ENCODE peak calls at places on chromosome 10, in five cellular contexts. I is uterus, H is GM12865, A is B cell, P is epithelial cell of esophagus. F is an unnamed sample.

GRCh38 chr10:7494034-7494433 is 83.2 kb upstream of the SFMBT2 start:
- DNase-seq in A (no peak), H (no peak), I (no peak), P (no peak), F (no peak)

GRCh38 chr10:77832243-77832642 is 94.3 kb downstream of the DLG5 start:
- DNase-seq in I (no peak), A (no peak), P (peak; percentile 62), H (no peak), F (no peak)

GRCh38 chr10:81216949-81217348 is 658.0 kb upstream of the NRG3 start:
- DNase-seq in P (no peak), A (no peak), I (no peak), H (no peak), F (no peak)

GRCh38 chr10:132849546-132850031 is 63.6 kb upstream of the NKX6-2 start:
- DNase-seq in H (no peak), A (no peak), I (no peak), P (no peak), F (no peak)

GRCh38 chr10:20846263-20846662 is 50.8 kb downstream of the NEBL start:
- DNase-seq in H (no peak), I (no peak), A (no peak), P (no peak), F (no peak)

GRCh38 chr10:107232013-107232412 is 67.5 kb upstream of the SORCS1 start:
- DNase-seq in P (no peak), H (no peak), A (no peak), I (no peak), F (no peak)

GRCh38 chr10:73333202-73333601 is 25.5 kb downstream of the CFAP70 start:
- DNase-seq in I (no peak), H (no peak), P (no peak), A (no peak), F (no peak)

GRCh38 chr10:56057860-56058259 is 303.2 kb downstream of the ZWINT start:
- DNase-seq in H (no peak), P (no peak), I (no peak), A (no peak), F (no peak)

GRCh38 chr10:127151541-127151940 is 44.9 kb downstream of the INSYN2A start:
- DNase-seq in P (peak; percentile 59), I (no peak), H (no peak), A (no peak), F (no peak)

GRCh38 chr10:97048649-97049427 is 136.9 kb downstream of the SLIT1 start:
- DNase-seq in H (no peak), I (no peak), P (no peak), A (no peak), F (no peak)

GRCh38 chr10:4181690-4182089 is 396.7 kb upstream of the KLF6 start:
- DNase-seq in P (no peak), I (no peak), A (no peak), H (no peak), F (peak; percentile 14)

GRCh38 chr10:8511026-8511425 is 456.5 kb downstream of the GATA3 start:
- DNase-seq in P (no peak), H (no peak), I (no peak), A (no peak), F (no peak)

GRCh38 chr10:132387723-132388210 is 9.2 kb upstream of the PWWP2B start:
- DNase-seq in A (peak; percentile 100), P (peak; percentile 44), I (peak; percentile 68), H (peak; percentile 47), F (peak; percentile 94)

GRCh38 chr10:68901106-68901927 is at the start of gene DDX50:
- DNase-seq in I (peak; percentile 98), P (peak; percentile 99), H (peak; percentile 99), A (peak; percentile 85), F (peak; percentile 92)
- TF ChIP-seq CTCF in I (no peak), P (no peak), H (no peak), A (no peak), F (no peak)

GRCh38 chr10:95909591-95909990 is 1.8 kb downstream of the CC2D2B start:
- DNase-seq in I (no peak), A (no peak), P (no peak), H (peak; percentile 13), F (no peak)

GRCh38 chr10:95908450-95908849 is 675 bp downstream of the CC2D2B start:
- DNase-seq in H (no peak), A (no peak), P (no peak), I (no peak), F (no peak)

GRCh38 chr10:95907454-95908253 is at the start of gene CC2D2B:
- DNase-seq in A (peak; percentile 80), I (peak; percentile 82), H (peak; percentile 82), P (peak; percentile 88), F (peak; percentile 84)

GRCh38 chr10:95906675-95907453 is 911 bp upstream of the CC2D2B start:
- DNase-seq in A (peak; percentile 50), I (peak; percentile 45), P (peak; percentile 60), H (peak; percentile 69), F (peak; percentile 58)
- TF ChIP-seq CTCF in A (no peak), I (peak; percentile 8), P (peak; percentile 27), H (peak; percentile 18), F (no peak)

GRCh38 chr10:102540023-102540422 is 36.3 kb downstream of the SUFU start:
- DNase-seq in P (peak; percentile 43), A (no peak), I (no peak), H (peak; percentile 53), F (peak; percentile 35)
- TF ChIP-seq CTCF in P (peak; percentile 44), A (peak; percentile 37), I (no peak), H (peak; percentile 50), F (no peak)

DNA sequence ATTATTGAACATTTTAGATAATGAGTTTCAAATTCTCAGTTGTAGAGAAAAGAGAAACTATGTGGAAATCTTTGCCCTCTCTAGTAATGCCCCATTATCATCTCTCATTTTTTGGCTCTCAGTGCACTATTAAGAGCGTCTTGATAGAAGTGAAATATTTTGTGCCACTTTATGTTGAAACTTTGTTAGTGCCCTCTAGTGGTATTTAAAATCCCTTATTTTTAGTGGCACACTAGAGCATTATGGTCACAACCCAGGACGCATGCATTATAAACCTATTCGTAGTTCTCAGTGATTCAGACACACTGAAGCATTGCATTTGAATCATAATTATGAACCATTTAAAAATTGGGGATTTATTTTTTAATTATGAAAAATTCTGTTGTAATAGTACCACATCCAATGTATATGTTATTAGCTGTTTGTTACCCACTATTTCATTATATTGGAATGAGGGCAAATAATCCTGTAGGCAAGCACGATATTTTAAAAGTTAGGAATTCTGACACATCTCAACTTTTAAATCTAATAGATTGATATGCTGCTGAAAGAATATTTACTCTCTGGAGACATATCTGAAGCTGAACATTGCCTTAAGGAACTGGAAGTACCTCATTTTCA is 21.9 kb downstream of the PDCD4 start:
- DNase-seq in P (peak; percentile 57), H (peak; percentile 68), A (peak; percentile 31), I (no peak), F (peak; percentile 29)
- TF ChIP-seq CTCF in P (peak; percentile 44), H (peak; percentile 30), A (peak; percentile 79), I (peak; percentile 55), F (no peak)

DNA sequence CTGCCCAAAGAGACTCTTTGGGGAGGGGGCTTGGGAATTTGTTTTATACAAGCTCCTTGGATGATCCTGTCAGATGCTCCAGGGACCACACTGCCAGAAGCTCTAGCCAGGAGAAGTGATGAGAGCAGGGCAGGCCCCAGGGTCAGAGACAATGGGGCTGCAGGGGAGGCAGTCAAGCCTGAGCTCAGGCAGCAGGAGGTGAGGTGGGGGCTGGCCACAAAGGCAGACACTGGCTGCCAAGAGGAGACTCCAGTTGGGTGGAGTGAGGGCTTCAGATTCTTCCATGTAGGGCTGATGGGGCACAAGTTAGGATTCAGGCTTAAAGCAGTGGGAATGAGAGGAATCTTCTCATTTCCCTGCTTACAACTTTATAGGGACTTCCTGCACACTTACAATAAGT is 35.6 kb upstream of the LOXL4 start:
- DNase-seq in A (no peak), I (no peak), P (no peak), H (no peak), F (no peak)
- TF ChIP-seq CTCF in A (no peak), I (no peak), P (no peak), H (no peak), F (no peak)